ENCODE peak calls at places on chromosomes 11 and 22, in ten cellular contexts. D is progenitor cell of endocrine pancreas; S is mammary epithelial cell; M is CD8-positive, alpha-beta memory T cell; N is effector CD4-positive, alpha-beta T cell; C is heart right ventricle; F is HS-27A; K is thoracic aorta; J is DMS153; G is H9. Z is an unnamed sample.

GRCh38 chr22:29938285-29938693 is 55.3 kb downstream of the MTMR3 start:
- DNase-seq in D (no peak), S (no peak), M (no peak), N (no peak), C (no peak), F (no peak), K (no peak), J (no peak), G (no peak), Z (no peak)

GRCh38 chr22:49197986-49198704 is 629.5 kb downstream of the BRD1 start:
- DNase-seq in D (peak; percentile 6), S (no peak), M (no peak), N (no peak), C (no peak), F (no peak), K (no peak), J (no peak), G (peak; percentile 5), Z (no peak)

GRCh38 chr22:41862530-41863266 is 29.8 kb downstream of the SREBF2 start:
- DNase-seq in D (no peak), S (no peak), M (no peak), N (no peak), C (no peak), F (no peak), K (no peak), J (no peak), G (no peak), Z (no peak)

GRCh38 chr11:71178076-71178475 is 74.3 kb downstream of the SHANK2 start:
- DNase-seq in D (no peak), S (peak; percentile 51), M (no peak), N (no peak), C (no peak), F (no peak), K (no peak), J (no peak), G (no peak), Z (no peak)

GRCh38 chr11:116861539-116861938 is 24.1 kb upstream of the APOA1 start:
- DNase-seq in D (no peak), S (peak; percentile 79), M (no peak), N (no peak), C (no peak), F (no peak), K (no peak), J (no peak), G (no peak), Z (no peak)

GRCh38 chr11:11426226-11426915 is 73.3 kb upstream of the CSNK2A3 start:
- DNase-seq in D (no peak), S (peak; percentile 46), M (no peak), N (no peak), C (no peak), F (no peak), K (no peak), J (no peak), G (no peak), Z (no peak)

GRCh38 chr11:111391328-111392124 is 12.5 kb upstream of the POU2AF1 start:
- DNase-seq in D (no peak), S (no peak), M (no peak), N (no peak), C (no peak), F (no peak), K (no peak), J (no peak), G (no peak), Z (no peak)

GRCh38 chr22:44012172-44012571 is 11.9 kb upstream of the PARVB start:
- DNase-seq in D (no peak), S (no peak), M (no peak), N (no peak), C (no peak), F (no peak), K (no peak), J (no peak), G (no peak), Z (no peak)

GRCh38 chr11:104060004-104060403 is 23.6 kb downstream of the DDI1 start:
- DNase-seq in D (no peak), S (peak; percentile 30), M (no peak), N (no peak), C (no peak), F (no peak), K (no peak), J (no peak), G (no peak), Z (no peak)

Z was measured in CD4-positive, CD25-positive, alpha-beta regulatory T cell.